ENCODE peak calls at places on chromosomes 7 and 10, in seven cellular contexts. M is nephron progenitor cell; V is DMS79 treated with DMSO at 0.1 percent for 48 hours; K is AG09319; D is CD8-positive, alpha-beta memory T cell; U is DMS153; S is lower lobe of right lung. P is an unnamed sample.

GRCh38 chr7:151775547-151776443 is 101.1 kb downstream of the PRKAG2 start:
- DNase-seq in U (no peak), S (no peak), M (no peak), D (no peak), V (no peak), K (no peak), P (no peak)

GRCh38 chr7:81414411-81414810 is 355.4 kb downstream of the HGF start:
- DNase-seq in K (no peak), V (no peak), D (no peak), U (no peak), S (no peak), M (no peak), P (no peak)

GRCh38 chr10:91745086-91745831 is 53.0 kb upstream of the TNKS2 start:
- DNase-seq in D (no peak), S (no peak), M (peak), U (no peak), V (no peak), K (no peak), P (peak)

GRCh38 chr10:129761166-129761565 is 202.9 kb downstream of the EBF3 start:
- DNase-seq in D (no peak), S (peak), U (no peak), V (no peak), M (no peak), K (no peak), P (peak)

GRCh38 chr7:89813096-89813495 is 341.2 kb upstream of the STEAP1 start:
- DNase-seq in V (no peak), M (no peak), S (no peak), K (no peak), U (no peak), D (no peak), P (no peak)

GRCh38 chr10:52597189-52597863 is 175.3 kb downstream of the MBL2 start:
- DNase-seq in V (no peak), U (no peak), K (no peak), M (no peak), S (no peak), D (no peak), P (no peak)

GRCh38 chr7:28070311-28071055 is 110.1 kb downstream of the JAZF1 start:
- DNase-seq in D (no peak), M (no peak), U (no peak), S (no peak), K (no peak), V (peak), P (no peak)

GRCh38 chr10:50497758-50498157 is 126.0 kb downstream of the SGMS1 start:
- DNase-seq in S (no peak), D (no peak), K (no peak), M (no peak), U (no peak), V (no peak), P (no peak)

GRCh38 chr10:110498982-110499795 is 1.5 kb downstream of the DUSP5 start:
- DNase-seq in M (peak), U (peak), K (no peak), V (no peak), S (no peak), D (peak), P (peak)

GRCh38 chr7:113664867-113665266 is 253.9 kb downstream of the PPP1R3A start:
- DNase-seq in K (no peak), U (no peak), V (no peak), S (no peak), M (no peak), D (no peak), P (no peak)